ENCODE peak calls at places on chromosome 4, in nine cellular contexts. C is activated T-cell treated with anti-CD3 and anti-CD28 coated beads for 1 hour; X is naive thymus-derived CD4-positive, alpha-beta T cell; J is fibroblast of lung; N is caudate nucleus; P is fibroblast of pulmonary artery; V is lower leg skin; K is endothelial cell; L is HFF-Myc. G is an unnamed sample.

GRCh38 chr4:179586460-179586859 is 2144.2 kb upstream of the AGA start:
- DNase-seq in C (no peak), X (no peak), J (peak; percentile 47), N (no peak), P (no peak), V (no peak), K (no peak), L (no peak), G (no peak)

GRCh38 chr4:72858328-72858727 is 211.2 kb downstream of the COX18 start:
- DNase-seq in C (no peak), X (no peak), J (peak; percentile 93), N (no peak), P (peak; percentile 88), V (no peak), K (no peak), L (no peak), G (no peak)

GRCh38 chr4:94546949-94547348 is 95.2 kb downstream of the PDLIM5 start:
- DNase-seq in C (no peak), X (no peak), J (no peak), N (no peak), P (no peak), V (no peak), K (no peak), L (no peak), G (no peak)

GRCh38 chr4:153471691-153472080 is 5.5 kb downstream of the TMEM131L start:
- DNase-seq in C (no peak), X (peak; percentile 65), J (no peak), N (no peak), P (no peak), V (no peak), K (no peak), L (no peak), G (no peak)

GRCh38 chr4:173076903-173077629 is 91.5 kb upstream of the GALNT7 start:
- DNase-seq in C (no peak), X (no peak), J (peak; percentile 82), N (no peak), P (no peak), V (no peak), K (no peak), L (no peak), G (no peak)

GRCh38 chr4:180028682-180029081 is 2214.5 kb upstream of the TENM3 start:
- DNase-seq in C (no peak), X (no peak), J (peak; percentile 41), N (peak; percentile 0), P (peak; percentile 1), V (no peak), K (peak; percentile 58), L (no peak), G (peak; percentile 1)

GRCh38 chr4:76585897-76586360 is 150.9 kb downstream of the SHROOM3 start:
- DNase-seq in C (no peak), X (peak; percentile 1), J (peak; percentile 83), N (peak; percentile 7), P (peak; percentile 23), V (peak; percentile 64), K (peak; percentile 67), L (no peak), G (no peak)

GRCh38 chr4:118396881-118397666 is 44.3 kb upstream of the PRSS12 start:
- DNase-seq in C (no peak), X (no peak), J (no peak), N (no peak), P (no peak), V (no peak), K (no peak), L (no peak), G (no peak)

GRCh38 chr4:154491731-154492249 is at the start of gene DCHS2:
- DNase-seq in C (no peak), X (no peak), J (no peak), N (peak; percentile 26), P (no peak), V (no peak), K (peak; percentile 27), L (no peak), G (peak; percentile 55)

GRCh38 chr4:139207247-139207646 is 30.2 kb upstream of the ELF2 start:
- DNase-seq in C (no peak), X (no peak), J (no peak), N (no peak), P (no peak), V (no peak), K (no peak), L (no peak), G (no peak)

GRCh38 chr4:165204462-165204830 is 2.9 kb upstream of the KLHL2 start:
- DNase-seq in C (no peak), X (no peak), J (peak; percentile 64), N (no peak), P (peak; percentile 26), V (no peak), K (no peak), L (no peak), G (no peak)

GRCh38 chr4:86924805-86925204 is 10.0 kb upstream of the AFF1 start:
- DNase-seq in C (no peak), X (no peak), J (peak; percentile 69), N (no peak), P (peak; percentile 88), V (no peak), K (no peak), L (no peak), G (no peak)

GRCh38 chr4:28811025-28811424 is 1909.1 kb upstream of the PCDH7 start:
- DNase-seq in C (no peak), X (no peak), J (no peak), N (no peak), P (no peak), V (no peak), K (no peak), L (no peak), G (no peak)

G was measured in SK-N-SH.